ENCODE peak calls at places on chromosomes 5 and 9, in five cellular contexts. Y, N, C, H and F are unnamed samples.
A peak's percentile ranks its signal among the peaks of the same experiment; 100 is the strongest.

GRCh38 chr5:132594170-132594569 is 37.4 kb downstream of the RAD50 start:
- DNase-seq in C (no peak), Y (no peak), N (no peak), H (no peak), F (no peak)

GRCh38 chr5:40841068-40841805 is at the start of gene CARD6:
- DNase-seq in Y (no peak), C (peak; percentile 33), N (no peak), H (no peak), F (no peak)

GRCh38 chr5:132915681-132916080 is 42.2 kb downstream of the LEAP2 start:
- DNase-seq in H (no peak), N (peak; percentile 18), C (no peak), Y (no peak), F (no peak)

GRCh38 chr5:88938488-88938887 is 55.5 kb upstream of the MEF2C start:
- DNase-seq in C (no peak), Y (no peak), H (no peak), N (no peak), F (no peak)

GRCh38 chr5:57410374-57411320 is 72.0 kb downstream of the ACTBL2 start:
- DNase-seq in C (no peak), H (no peak), N (no peak), Y (no peak), F (no peak)

GRCh38 chr9:136007906-136008692 is 46.9 kb upstream of the UBAC1 start:
- DNase-seq in C (no peak), Y (no peak), N (no peak), H (no peak), F (no peak)

GRCh38 chr5:57976506-57976905 is 483.4 kb downstream of the PLK2 start:
- DNase-seq in Y (no peak), C (no peak), N (no peak), H (no peak), F (no peak)

GRCh38 chr5:96404191-96404867 is 28.7 kb downstream of the PCSK1 start:
- DNase-seq in N (no peak), Y (no peak), C (no peak), H (no peak), F (no peak)

GRCh38 chr5:22892441-22892840 is 39.3 kb upstream of the CDH12 start:
- DNase-seq in C (no peak), H (no peak), Y (no peak), N (no peak), F (no peak)

GRCh38 chr9:129422843-129423700 is 197.8 kb downstream of the C9orf50 start:
- DNase-seq in C (peak; percentile 36), N (no peak), Y (no peak), H (no peak), F (no peak)

GRCh38 chr5:62077823-62078550 is 228.0 kb upstream of the KIF2A start:
- DNase-seq in C (no peak), H (no peak), Y (no peak), N (no peak), F (no peak)

GRCh38 chr9:124135813-124136365 is 121.9 kb upstream of the NEK6 start:
- DNase-seq in N (no peak), C (no peak), Y (no peak), H (no peak), F (no peak)

GRCh38 chr5:54211912-54212311 is 98.5 kb downstream of the ARL15 start:
- DNase-seq in Y (no peak), H (no peak), C (no peak), N (no peak), F (no peak)

GRCh38 chr5:67773439-67773988 is 442.0 kb upstream of the PIK3R1 start:
- DNase-seq in H (peak; percentile 26), N (no peak), C (no peak), Y (no peak), F (no peak)

GRCh38 chr5:39194466-39195136 is 24.8 kb downstream of the FYB1 start:
- DNase-seq in Y (no peak), H (no peak), C (peak; percentile 78), N (no peak), F (no peak)

GRCh38 chr9:72254881-72255545 is 105.8 kb downstream of the GDA start:
- DNase-seq in H (no peak), Y (no peak), N (no peak), C (no peak), F (no peak)

GRCh38 chr5:130109152-130109551 is 204.9 kb downstream of the CHSY3 start:
- DNase-seq in Y (no peak), N (no peak), H (no peak), C (no peak), F (no peak)

GRCh38 chr9:69758001-69758730 is 1.6 kb downstream of the PTAR1 start:
- DNase-seq in C (no peak), Y (no peak), H (no peak), N (no peak), F (no peak)

GRCh38 chr5:98631311-98632054 is 142.0 kb upstream of the RGMB start:
- DNase-seq in H (no peak), N (no peak), Y (no peak), C (no peak), F (no peak)

GRCh38 chr5:154287136-154287535 is 96.6 kb downstream of the GALNT10 start:
- DNase-seq in Y (peak; percentile 41), C (peak; percentile 65), N (no peak), H (no peak), F (no peak)

GRCh38 chr5:52989781-52990530 is 804 bp downstream of the ITGA2 start:
- DNase-seq in H (peak; percentile 22), N (peak; percentile 19), Y (peak; percentile 64), C (peak; percentile 25), F (peak; percentile 44)

GRCh38 chr5:66164044-66164790 is 20.1 kb downstream of the SREK1 start:
- DNase-seq in Y (no peak), H (no peak), C (no peak), N (no peak), F (no peak)

GRCh38 chr9:33318781-33319180 is 28.5 kb downstream of the NFX1 start:
- DNase-seq in Y (no peak), H (no peak), N (no peak), C (no peak), F (no peak)

GRCh38 chr5:176836811-176837706 is 26.7 kb downstream of the UNC5A start:
- DNase-seq in Y (no peak), C (no peak), H (no peak), N (no peak), F (no peak)

GRCh38 chr9:91220491-91221135 is 141.1 kb downstream of the AUH start:
- DNase-seq in N (no peak), Y (no peak), C (no peak), H (no peak), F (no peak)

GRCh38 chr9:132919609-132920268 is 24.7 kb downstream of the TSC1 start:
- DNase-seq in N (no peak), C (no peak), Y (no peak), H (no peak), F (no peak)

GRCh38 chr5:135139397-135140134 is 105.5 kb upstream of the PITX1 start:
- DNase-seq in H (no peak), N (no peak), Y (no peak), C (peak; percentile 70), F (no peak)

GRCh38 chr5:35239476-35239875 is 9.2 kb upstream of the PRLR start:
- DNase-seq in Y (no peak), C (no peak), N (no peak), H (no peak), F (no peak)

GRCh38 chr9:133914483-133915342 is 77.4 kb downstream of the VAV2 start:
- DNase-seq in H (no peak), C (no peak), Y (no peak), N (no peak), F (no peak)

GRCh38 chr9:84966876-84967830 is 297.6 kb downstream of the NTRK2 start:
- DNase-seq in C (no peak), N (peak; percentile 20), Y (peak; percentile 80), H (no peak), F (peak; percentile 72)

GRCh38 chr5:88872971-88873370 is 10.0 kb downstream of the MEF2C start:
- DNase-seq in N (no peak), C (no peak), Y (no peak), H (no peak), F (no peak)

GRCh38 chr5:150138551-150139265 is 16.9 kb downstream of the PDGFRB start:
- DNase-seq in C (peak; percentile 11), Y (peak; percentile 55), N (no peak), H (peak; percentile 56), F (no peak)

GRCh38 chr5:171702391-171702790 is 83.2 kb upstream of the SMIM23 start:
- DNase-seq in Y (no peak), N (no peak), C (no peak), H (no peak), F (no peak)

GRCh38 chr5:10563132-10563939 is 534 bp upstream of the ANKRD33B start:
- DNase-seq in N (peak; percentile 83), Y (peak; percentile 65), H (peak; percentile 62), C (no peak), F (peak; percentile 52)

GRCh38 chr5:88952344-88952743 is 69.4 kb upstream of the MEF2C start:
- DNase-seq in H (no peak), Y (no peak), C (no peak), N (no peak), F (peak; percentile 22)

GRCh38 chr9:130839237-130840111 is 4.4 kb downstream of the ABL1 start:
- DNase-seq in N (no peak), C (no peak), Y (no peak), H (no peak), F (no peak)

GRCh38 chr5:52983731-52984620 is 5.2 kb upstream of the ITGA2 start:
- DNase-seq in H (no peak), C (no peak), Y (no peak), N (no peak), F (no peak)

GRCh38 chr9:20351715-20352114 is 270.6 kb downstream of the MLLT3 start:
- DNase-seq in H (no peak), Y (no peak), C (no peak), N (no peak), F (no peak)
- TF ChIP-seq CTCF in H (no peak), Y (no peak), C (no peak), N (no peak), F (no peak)

DNA sequence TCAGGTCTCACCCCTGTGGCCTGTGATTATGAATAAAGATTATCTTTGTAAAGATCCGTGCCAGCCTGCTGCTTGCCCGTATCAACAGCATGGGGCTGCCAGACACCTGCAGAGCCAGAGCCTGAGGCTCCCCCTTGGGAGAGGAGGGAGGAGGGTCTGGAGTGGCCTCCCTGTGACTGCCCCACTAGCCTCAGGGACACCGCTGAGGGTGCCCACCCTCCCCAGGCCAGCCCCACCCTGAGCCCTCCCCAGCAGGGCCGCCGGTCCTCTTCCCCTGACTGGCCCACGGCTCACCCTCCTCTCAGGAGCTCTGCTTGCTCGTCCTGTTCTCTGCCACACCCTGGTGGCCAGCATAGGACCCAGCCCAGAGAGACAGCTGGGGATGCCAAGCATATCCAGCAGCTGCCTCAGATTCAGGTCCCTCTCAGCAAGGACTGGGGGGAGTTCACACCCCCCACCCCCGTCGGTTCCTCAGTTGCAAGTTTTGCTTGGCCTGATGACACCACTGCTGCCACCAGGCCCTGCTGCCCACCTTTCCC is 1.9 kb downstream of the SSNA1 start:
- DNase-seq in C (peak; percentile 42), N (no peak), Y (no peak), H (no peak), F (no peak)
- TF ChIP-seq CTCF in C (peak; percentile 35), N (no peak), Y (no peak), H (no peak), F (no peak)

GRCh38 chr9:128205296-128205944 is 2.2 kb downstream of the DNM1 start:
- DNase-seq in H (no peak), C (no peak), Y (no peak), N (no peak), F (no peak)
- TF ChIP-seq CTCF in H (no peak), C (no peak), Y (no peak), N (no peak), F (no peak)

GRCh38 chr5:179439181-179439990 is 94.1 kb upstream of the ADAMTS2 start:
- DNase-seq in C (no peak), H (no peak), N (no peak), Y (no peak), F (peak; percentile 38)
- TF ChIP-seq CTCF in C (no peak), H (no peak), N (no peak), Y (no peak), F (no peak)

GRCh38 chr9:32251539-32251938 is 132.9 kb upstream of the ACO1 start:
- DNase-seq in Y (peak; percentile 71), H (no peak), C (peak; percentile 20), N (no peak), F (peak; percentile 40)
- TF ChIP-seq CTCF in Y (peak; percentile 44), H (peak; percentile 66), C (peak; percentile 71), N (peak; percentile 73), F (peak; percentile 77)